ENCODE peak calls at places on chromosomes 5 and 9, in five cellular contexts. A is endothelial cell of umbilical vein, Q is sigmoid colon, K is coronary artery, S is OCI-LY7. O is an unnamed sample.

GRCh38 chr5:63794296-63794695 is 167.9 kb downstream of the HTR1A start:
- DNase-seq in K (no peak), A (no peak), Q (no peak), S (no peak), O (peak)

GRCh38 chr9:38734831-38735230 is 14.9 kb upstream of the FAM240B start:
- DNase-seq in Q (no peak), K (no peak), S (no peak), A (no peak), O (no peak)

GRCh38 chr5:159951387-159951786 is 35.1 kb downstream of the ADRA1B start:
- DNase-seq in K (no peak), S (peak), Q (no peak), A (no peak), O (no peak)

GRCh38 chr9:137191691-137192447 is 3.4 kb downstream of the SSNA1 start:
- DNase-seq in A (no peak), K (no peak), S (no peak), Q (no peak), O (no peak)

GRCh38 chr5:14143843-14144585 is 872 bp downstream of the TRIO start:
- DNase-seq in K (peak), S (peak), Q (peak), A (no peak), O (peak)

GRCh38 chr9:107504585-107505455 is 15.3 kb upstream of the KLF4 start:
- DNase-seq in A (peak), K (no peak), S (no peak), Q (no peak), O (peak)

GRCh38 chr9:33329117-33329563 is 38.8 kb downstream of the NFX1 start:
- DNase-seq in A (peak), S (no peak), K (peak), Q (peak), O (peak)

GRCh38 chr5:103120607-103121200 is 603 bp downstream of the PPIP5K2 start:
- DNase-seq in A (peak), K (no peak), Q (no peak), S (peak), O (peak)

GRCh38 chr9:91948423-91949292 is 1.4 kb downstream of the ROR2 start:
- DNase-seq in S (no peak), Q (peak), A (no peak), K (no peak), O (peak)

GRCh38 chr5:141373673-141374317 is at the start of gene PCDHGA6:
- DNase-seq in K (no peak), A (peak), S (peak), Q (no peak), O (peak)

GRCh38 chr5:143812085-143812705 is at the start of gene HMHB1:
- DNase-seq in K (no peak), Q (no peak), S (peak), A (no peak), O (no peak)

GRCh38 chr9:91178281-91179236 is 183.2 kb downstream of the AUH start:
- DNase-seq in A (no peak), K (peak), S (no peak), Q (no peak), O (no peak)

GRCh38 chr5:75281716-75282465 is 45.2 kb upstream of the ANKRD31 start:
- DNase-seq in K (no peak), A (no peak), S (no peak), Q (no peak), O (peak)

GRCh38 chr5:157343842-157344790 is 78.2 kb downstream of the CYFIP2 start:
- DNase-seq in Q (no peak), S (no peak), A (no peak), K (no peak), O (no peak)

GRCh38 chr9:113608082-113608685 is 144.7 kb downstream of the RGS3 start:
- DNase-seq in Q (no peak), S (no peak), K (no peak), A (no peak), O (no peak)

GRCh38 chr5:39584921-39585320 is 160.1 kb upstream of the DAB2 start:
- DNase-seq in A (peak), K (no peak), Q (no peak), S (no peak), O (no peak)

GRCh38 chr5:43221502-43221901 is 29.5 kb downstream of the NIM1K start:
- DNase-seq in A (no peak), Q (no peak), S (peak), K (no peak), O (no peak)

GRCh38 chr5:496028-496427 is 28.2 kb downstream of the SLC9A3 start:
- DNase-seq in S (no peak), A (no peak), Q (no peak), K (no peak), O (no peak)

GRCh38 chr5:493758-494157 is 30.5 kb downstream of the SLC9A3 start:
- DNase-seq in K (no peak), A (no peak), S (no peak), Q (no peak), O (no peak)

GRCh38 chr5:493251-493701 is 31.0 kb downstream of the SLC9A3 start:
- DNase-seq in A (no peak), Q (no peak), K (no peak), S (no peak), O (no peak)

GRCh38 chr5:497090-497489 is 27.2 kb downstream of the SLC9A3 start:
- DNase-seq in Q (no peak), S (no peak), K (no peak), A (no peak), O (no peak)

GRCh38 chr5:494667-495255 is 29.5 kb downstream of the SLC9A3 start:
- DNase-seq in A (no peak), K (no peak), S (no peak), Q (no peak), O (no peak)
- H3K4me3 ChIP-seq in A (no peak), K (no peak), S (no peak), Q (no peak), O (no peak)

GRCh38 chr5:65455064-65455463 is 26.7 kb downstream of the ADAMTS6 start:
- DNase-seq in A (no peak), K (no peak), S (no peak), Q (no peak), O (no peak)

GRCh38 chr5:65446682-65447081 is 35.0 kb downstream of the ADAMTS6 start:
- DNase-seq in K (no peak), Q (no peak), S (no peak), A (no peak), O (no peak)

DNA sequence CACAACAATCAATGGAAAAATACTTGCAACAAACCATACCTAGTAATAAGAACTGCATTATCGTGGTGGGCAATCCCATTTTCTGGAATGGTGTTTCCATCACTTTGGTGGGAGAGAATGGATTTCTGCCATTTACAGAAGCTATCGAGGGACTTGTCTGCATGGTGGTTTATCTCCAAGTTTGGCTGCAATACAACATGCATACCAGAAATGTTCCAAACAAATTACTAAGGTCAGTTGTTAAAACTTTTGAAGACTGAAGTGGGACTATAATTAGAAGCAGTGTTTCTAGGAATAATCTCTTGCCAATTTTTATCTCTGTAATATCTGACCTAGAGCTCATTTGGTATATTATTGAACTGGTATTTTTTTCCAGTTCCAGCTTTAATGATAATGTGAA is 30.3 kb downstream of the ADAMTS6 start:
- DNase-seq in S (no peak), Q (no peak), K (no peak), A (no peak), O (no peak)
- TF ChIP-seq CTCF in S (no peak), Q (no peak), K (no peak), A (no peak), O (no peak)

GRCh38 chr9:130973686-130974281 is 34.7 kb upstream of the FIBCD1 start:
- DNase-seq in S (no peak), A (no peak), Q (no peak), K (no peak), O (no peak)
- H3K4me3 ChIP-seq in S (no peak), A (no peak), Q (no peak), K (no peak), O (no peak)

DNA sequence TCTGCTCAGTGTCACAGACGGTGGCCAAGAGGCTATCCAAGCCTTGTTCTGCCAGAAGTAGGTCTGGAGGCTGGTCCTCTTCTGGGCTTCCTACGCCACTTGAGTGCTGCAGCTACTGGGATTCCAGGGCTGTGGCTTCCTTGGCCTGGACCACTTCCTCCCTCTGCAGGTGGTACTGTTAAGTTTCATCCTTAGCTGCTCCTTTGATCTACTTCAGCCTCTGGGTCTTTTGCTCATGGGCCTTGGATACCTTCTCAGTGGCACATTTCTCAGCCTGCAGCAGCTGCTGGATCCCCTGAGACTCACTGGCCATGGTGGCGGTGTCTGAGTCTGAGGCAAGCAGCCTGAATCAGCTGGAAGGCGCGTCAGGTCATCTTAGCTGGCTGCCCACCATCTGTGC is 10.3 kb downstream of the CNOT8 start:
- DNase-seq in Q (no peak), S (peak), K (no peak), A (no peak), O (peak)
- TF ChIP-seq CTCF in Q (no peak), S (peak), K (no peak), A (no peak), O (peak)

GRCh38 chr5:108367679-108368334 is 14.1 kb downstream of the FBXL17 start:
- DNase-seq in K (no peak), S (no peak), Q (no peak), A (no peak), O (peak)
- H3K4me3 ChIP-seq in K (no peak), S (no peak), Q (no peak), A (no peak), O (peak)

GRCh38 chr9:120868676-120869359 is 8.2 kb downstream of the PHF19 start:
- DNase-seq in S (peak), K (peak), Q (peak), A (peak), O (peak)
- TF ChIP-seq CTCF in S (peak), K (no peak), Q (no peak), A (peak), O (peak)

GRCh38 chr5:138439537-138440225 is 824 bp downstream of the REEP2 start:
- DNase-seq in Q (no peak), K (no peak), S (no peak), A (no peak), O (no peak)
- H3K4me3 ChIP-seq in Q (peak), K (peak), S (peak), A (peak), O (peak)